ENCODE peak calls at places on chromosomes 6 and 20, in five cellular contexts. W is mucosa of descending colon, U is A673, L is A549, O is endothelial cell of umbilical vein. Z is an unnamed sample. For H3K4me1, the result is how much of the 10 kb centered on the place peaks cover.

GRCh38 chr6:33926451-33926850 is 122.6 kb upstream of the MLN start:
- DNase-seq in O (peak), U (peak), W (no peak), L (peak), Z (no peak)

GRCh38 chr6:31749301-31750036 is 9.7 kb downstream of the MSH5 start:
- DNase-seq in O (no peak), L (no peak), W (no peak), U (no peak), Z (no peak)

GRCh38 chr6:38714239-38715015 is 684 bp upstream of the DNAH8 start:
- DNase-seq in U (no peak), L (no peak), W (no peak), O (peak), Z (no peak)

GRCh38 chr6:129748212-129748900 is 38.4 kb upstream of the ARHGAP18 start:
- DNase-seq in U (peak), L (no peak), W (no peak), O (peak), Z (peak)

GRCh38 chr6:33417127-33417902 is 592 bp downstream of the CUTA start:
- DNase-seq in O (peak), W (peak), U (no peak), L (peak), Z (peak)

GRCh38 chr6:166997768-166998255 is 1.4 kb upstream of the CEP43 start:
- DNase-seq in W (peak), O (peak), U (peak), L (peak), Z (peak)

GRCh38 chr20:41137412-41138216 is at the start of gene PLCG1:
- DNase-seq in L (peak), W (peak), U (peak), O (peak), Z (peak)

GRCh38 chr6:142002825-142003405 is 129.8 kb upstream of the GJE1 start:
- DNase-seq in O (no peak), L (no peak), U (peak), W (no peak), Z (no peak)

GRCh38 chr6:149478631-149479314 is 6.0 kb downstream of the ZC3H12D start:
- DNase-seq in W (no peak), U (no peak), L (no peak), O (no peak), Z (no peak)

GRCh38 chr6:117483645-117484016 is 1.2 kb downstream of the DCBLD1 start:
- DNase-seq in W (no peak), U (peak), L (no peak), O (no peak), Z (peak)

GRCh38 chr6:166437661-166438060 is 54.9 kb upstream of the MPC1 start:
- DNase-seq in U (no peak), W (no peak), L (no peak), O (no peak), Z (no peak)

GRCh38 chr6:169725270-169726048 is 1.2 kb upstream of the PHF10 start:
- DNase-seq in L (peak), U (no peak), O (peak), W (peak), Z (peak)

GRCh38 chr6:81981812-81982211 is 229.3 kb upstream of the TENT5A start:
- DNase-seq in L (no peak), O (peak), U (peak), W (no peak), Z (peak)

GRCh38 chr20:63641146-63641791 is 12.0 kb downstream of the STMN3 start:
- DNase-seq in U (no peak), O (peak), L (no peak), W (no peak), Z (no peak)

GRCh38 chr20:34824026-34824860 is 1.2 kb downstream of the NCOA6 start:
- DNase-seq in O (peak), L (peak), U (peak), W (peak), Z (peak)

GRCh38 chr6:161487694-161488093 is 213.8 kb upstream of the AGPAT4 start:
- DNase-seq in U (no peak), L (no peak), O (peak), W (no peak), Z (peak)

GRCh38 chr20:62527781-62528180 is 52.0 kb upstream of the GATA5 start:
- DNase-seq in O (no peak), U (no peak), W (no peak), L (no peak), Z (no peak)

GRCh38 chr6:5109436-5109835 is 24.3 kb downstream of the PPP1R3G start:
- DNase-seq in W (no peak), O (no peak), U (no peak), L (no peak), Z (no peak)

GRCh38 chr6:113707194-113707593 is 150.0 kb upstream of the MARCKS start:
- DNase-seq in U (peak), W (no peak), O (no peak), L (no peak), Z (no peak)

GRCh38 chr20:20318318-20319161 is 49.4 kb upstream of the INSM1 start:
- DNase-seq in W (no peak), U (no peak), L (no peak), O (no peak), Z (no peak)

GRCh38 chr6:34385793-34386195 is 6.7 kb downstream of the NUDT3 start:
- DNase-seq in L (no peak), O (no peak), U (no peak), W (no peak), Z (no peak)

GRCh38 chr6:444653-445275 is 53.2 kb downstream of the IRF4 start:
- DNase-seq in W (no peak), O (no peak), L (no peak), U (no peak), Z (no peak)

GRCh38 chr6:111850288-111850937 is 22.8 kb downstream of the FYN start:
- DNase-seq in O (no peak), L (no peak), W (no peak), U (no peak), Z (peak)

GRCh38 chr6:149608381-149608982 is 40.0 kb downstream of the KATNA1 start:
- DNase-seq in O (no peak), U (no peak), W (no peak), L (no peak), Z (no peak)

GRCh38 chr20:57876163-57876562 is 166.3 kb upstream of the PMEPA1 start:
- DNase-seq in L (no peak), U (no peak), O (no peak), W (no peak), Z (no peak)

GRCh38 chr20:57871237-57871632 is 161.4 kb upstream of the PMEPA1 start:
- DNase-seq in W (no peak), U (no peak), L (no peak), O (no peak), Z (no peak)

GRCh38 chr20:57877131-57877784 is 167.4 kb upstream of the PMEPA1 start:
- DNase-seq in W (no peak), U (no peak), O (no peak), L (no peak), Z (no peak)

GRCh38 chr20:57872816-57873409 is 163.1 kb upstream of the PMEPA1 start:
- DNase-seq in L (no peak), U (no peak), W (no peak), O (no peak), Z (no peak)

GRCh38 chr20:57874141-57874540 is 164.3 kb upstream of the PMEPA1 start:
- DNase-seq in O (no peak), U (no peak), W (no peak), L (no peak), Z (no peak)
- H3K4me1 ChIP-seq in O (under half), U (under half), W (under half), L (under half), Z (under half)

GRCh38 chr20:53550590-53551187 is 43.0 kb downstream of the ZNF217 start:
- DNase-seq in W (no peak), U (no peak), L (no peak), O (no peak), Z (no peak)
- H3K4me1 ChIP-seq in W (under half), U (under half), L (under half), O (under half), Z (under half)

GRCh38 chr20:57329608-57330221 is at the start of gene SPO11:
- DNase-seq in U (no peak), W (no peak), L (no peak), O (no peak), Z (no peak)

GRCh38 chr20:57330998-57331397 is 1.4 kb downstream of the SPO11 start:
- DNase-seq in U (no peak), W (no peak), L (no peak), O (no peak), Z (no peak)

GRCh38 chr20:57326667-57327455 is 2.7 kb upstream of the SPO11 start:
- DNase-seq in O (no peak), L (no peak), U (no peak), W (peak), Z (no peak)

GRCh38 chr20:57325632-57326356 is 3.8 kb upstream of the SPO11 start:
- DNase-seq in O (no peak), U (no peak), W (no peak), L (no peak), Z (no peak)

GRCh38 chr20:57327820-57328219 is 1.8 kb upstream of the SPO11 start:
- DNase-seq in O (no peak), U (no peak), W (no peak), L (no peak), Z (no peak)
- H3K4me1 ChIP-seq in O (under half), U (under half), W (under half), L (under half), Z (under half)

GRCh38 chr6:137739544-137739943 is 127.5 kb upstream of the TNFAIP3 start:
- DNase-seq in U (no peak), W (no peak), L (no peak), O (no peak), Z (no peak)

GRCh38 chr6:137738931-137739504 is 128.0 kb upstream of the TNFAIP3 start:
- DNase-seq in L (no peak), O (no peak), W (no peak), U (no peak), Z (peak)

GRCh38 chr6:137740347-137740746 is 126.7 kb upstream of the TNFAIP3 start:
- DNase-seq in W (no peak), U (no peak), L (no peak), O (no peak), Z (no peak)

GRCh38 chr6:137743493-137743892 is 123.6 kb upstream of the TNFAIP3 start:
- DNase-seq in O (no peak), L (no peak), U (no peak), W (no peak), Z (no peak)

GRCh38 chr6:137740967-137741761 is 125.9 kb upstream of the TNFAIP3 start:
- DNase-seq in U (no peak), W (no peak), L (no peak), O (no peak), Z (no peak)
- H3K4me1 ChIP-seq in U (under half), W (under half), L (under half), O (under half), Z (under half)

GRCh38 chr6:108637963-108638362 is 77.2 kb downstream of the FOXO3 start:
- DNase-seq in L (no peak), W (no peak), U (no peak), O (no peak), Z (no peak)
- H3K4me1 ChIP-seq in L (under half), W (under half), U (under half), O (under half), Z (under half)

Z was measured in fibroblast of lung.